ENCODE peak calls at places on chromosomes 12 and 14, in seven cellular contexts. J is HCT116, F is HepG2, T is GM12878, Y is SK-N-SH, X is K562, U is H1. N is an unnamed sample.

GRCh38 chr12:74328623-74329022 is 209.0 kb upstream of the ATXN7L3B start:
- DNase-seq in J (no peak), F (no peak), T (no peak), Y (no peak), X (no peak), U (no peak), N (peak)

GRCh38 chr12:108667349-108667748 is 33.7 kb upstream of the SELPLG start:
- DNase-seq in J (no peak), F (peak), T (no peak), Y (no peak), X (no peak), U (no peak), N (no peak)

GRCh38 chr12:80472912-80473500 is 29.0 kb downstream of the PTPRQ start:
- DNase-seq in J (peak), F (peak), T (peak), Y (peak), X (no peak), U (no peak), N (peak)

GRCh38 chr14:52342849-52343606 is 28.9 kb downstream of the PTGER2 start:
- DNase-seq in J (no peak), F (no peak), T (no peak), Y (no peak), X (no peak), U (no peak), N (no peak)

GRCh38 chr14:61753631-61754030 is 8.6 kb upstream of the SNAPC1 start:
- DNase-seq in J (no peak), F (peak), T (no peak), Y (no peak), X (peak), U (no peak), N (peak)

GRCh38 chr14:51188566-51189185 is 51.4 kb upstream of the TMX1 start:
- DNase-seq in J (no peak), F (no peak), T (no peak), Y (no peak), X (no peak), U (no peak), N (peak)

GRCh38 chr12:101877816-101878811 is 734 bp downstream of the DRAM1 start:
- DNase-seq in J (no peak), F (peak), T (no peak), Y (peak), X (peak), U (no peak), N (peak)

GRCh38 chr12:49094104-49094948 is at the start of gene DHH:
- DNase-seq in J (no peak), F (no peak), T (no peak), Y (peak), X (peak), U (no peak), N (peak)

GRCh38 chr12:114409796-114410520 is 4.0 kb upstream of the TBX5 start:
- DNase-seq in J (no peak), F (no peak), T (no peak), Y (no peak), X (no peak), U (no peak), N (no peak)

GRCh38 chr12:114935658-114936057 is 251.7 kb upstream of the TBX3 start:
- DNase-seq in J (no peak), F (no peak), T (no peak), Y (no peak), X (no peak), U (no peak), N (no peak)

GRCh38 chr12:26338574-26339572 is 143.5 kb downstream of the SSPN start:
- DNase-seq in J (peak), F (no peak), T (no peak), Y (no peak), X (no peak), U (no peak), N (no peak)

GRCh38 chr14:76104802-76105355 is 46.8 kb upstream of the GPATCH2L start:
- DNase-seq in J (no peak), F (no peak), T (no peak), Y (no peak), X (no peak), U (no peak), N (no peak)

GRCh38 chr12:93375906-93376305 is 1.8 kb upstream of the NUDT4 start:
- DNase-seq in J (no peak), F (no peak), T (no peak), Y (no peak), X (no peak), U (no peak), N (no peak)

GRCh38 chr14:32211068-32211404 is 8.0 kb upstream of the RNU6-8 start:
- DNase-seq in J (peak), F (no peak), T (no peak), Y (no peak), X (no peak), U (no peak), N (no peak)

GRCh38 chr12:12645485-12645884 is 33.8 kb downstream of the CREBL2 start:
- DNase-seq in J (peak), F (peak), T (no peak), Y (peak), X (peak), U (no peak), N (no peak)

GRCh38 chr12:119061208-119061796 is 80.0 kb downstream of the SRRM4 start:
- DNase-seq in J (no peak), F (peak), T (no peak), Y (no peak), X (peak), U (peak), N (peak)

GRCh38 chr12:126389215-126389841 is 1324.1 kb downstream of the AACS start:
- DNase-seq in J (no peak), F (no peak), T (no peak), Y (no peak), X (no peak), U (no peak), N (no peak)

GRCh38 chr12:126389961-126390360 is 1324.7 kb downstream of the AACS start:
- DNase-seq in J (no peak), F (no peak), T (no peak), Y (no peak), X (no peak), U (no peak), N (no peak)

GRCh38 chr12:126384029-126384564 is 1318.9 kb downstream of the AACS start:
- DNase-seq in J (no peak), F (no peak), T (no peak), Y (no peak), X (no peak), U (no peak), N (no peak)

GRCh38 chr12:126383506-126383905 is 1318.3 kb downstream of the AACS start:
- DNase-seq in J (no peak), F (no peak), T (no peak), Y (no peak), X (no peak), U (no peak), N (no peak)

DNA sequence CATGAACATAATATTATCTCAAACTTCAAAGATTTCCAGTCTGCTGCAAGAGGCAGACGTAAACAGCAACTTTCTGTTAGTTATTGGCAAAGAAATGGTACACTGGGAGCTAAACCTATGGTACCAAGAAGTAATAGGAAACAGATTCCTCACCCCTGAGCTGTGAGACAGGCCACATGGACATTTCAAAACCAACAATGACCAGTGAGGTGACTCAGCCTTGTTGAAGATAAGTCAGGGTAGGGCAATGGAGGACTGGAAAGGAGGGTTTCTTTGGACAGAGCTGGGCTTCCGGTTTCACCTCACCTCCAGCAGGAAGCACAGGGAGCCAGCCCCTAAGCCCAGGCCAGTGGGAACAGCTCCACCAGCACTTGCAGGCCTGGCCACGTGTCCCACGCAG is 1320.5 kb downstream of the AACS start:
- DNase-seq in J (no peak), F (no peak), T (no peak), Y (no peak), X (no peak), U (no peak), N (no peak)
- TF ChIP-seq JUND in J (no peak), F (no peak), T (no peak), Y (peak), X (no peak), U (no peak), N (no peak)

GRCh38 chr14:100223332-100224171 is 15.4 kb upstream of the YY1 start:
- DNase-seq in J (no peak), F (peak), T (no peak), Y (no peak), X (peak), U (no peak), N (no peak)

GRCh38 chr14:100225169-100225568 is 13.8 kb upstream of the YY1 start:
- DNase-seq in J (no peak), F (no peak), T (no peak), Y (no peak), X (no peak), U (no peak), N (no peak)

GRCh38 chr14:100224229-100224628 is 14.7 kb upstream of the YY1 start:
- DNase-seq in J (no peak), F (no peak), T (no peak), Y (no peak), X (no peak), U (no peak), N (no peak)

GRCh38 chr14:100221419-100222218 is 17.3 kb upstream of the YY1 start:
- DNase-seq in J (no peak), F (peak), T (no peak), Y (no peak), X (peak), U (no peak), N (peak)

DNA sequence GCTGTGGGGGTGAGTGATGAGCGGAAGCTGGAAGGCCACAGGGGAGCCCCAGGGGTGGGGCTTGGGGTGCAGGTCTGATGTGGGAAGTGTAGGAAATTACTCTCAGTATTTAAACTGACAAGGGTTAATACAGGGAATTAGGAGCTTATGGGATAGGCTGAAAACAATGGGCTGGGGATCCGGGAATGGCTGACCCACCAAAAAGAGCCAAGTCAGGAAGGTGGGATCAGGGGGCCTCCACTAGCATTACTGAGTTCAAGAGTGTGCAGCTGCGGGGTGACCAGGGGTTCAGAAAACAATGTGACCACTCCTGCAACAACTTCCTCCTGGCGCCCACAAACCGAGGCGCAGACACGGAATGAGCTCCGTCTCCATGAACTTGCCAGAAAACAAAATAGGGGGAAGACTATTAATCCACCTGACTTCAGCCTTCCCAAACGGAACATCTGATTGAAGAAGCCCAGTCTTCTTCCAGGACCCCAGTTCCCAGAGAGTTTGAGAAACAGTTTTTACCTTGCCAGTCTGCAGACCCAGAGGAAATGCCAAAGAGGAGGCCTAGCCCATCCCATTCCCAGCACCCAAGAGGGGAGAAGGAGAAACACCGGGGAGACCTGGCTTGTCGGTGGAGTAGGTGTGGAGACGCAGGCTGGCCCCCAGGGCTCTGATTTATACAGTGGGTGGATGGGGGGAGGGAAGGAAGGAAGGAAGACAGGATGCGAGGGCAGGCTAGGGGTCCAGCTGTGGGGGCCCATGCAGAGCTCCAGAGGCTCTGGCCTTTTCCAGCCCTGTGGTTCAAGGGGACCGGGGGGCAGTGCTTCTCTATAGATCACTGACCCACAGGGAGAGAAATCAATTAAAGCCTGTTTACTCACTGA is 16.5 kb upstream of the YY1 start:
- DNase-seq in J (no peak), F (no peak), T (no peak), Y (no peak), X (no peak), U (no peak), N (no peak)
- TF ChIP-seq JUND in J (no peak), F (no peak), T (no peak), Y (no peak), X (no peak), U (no peak), N (no peak)

DNA sequence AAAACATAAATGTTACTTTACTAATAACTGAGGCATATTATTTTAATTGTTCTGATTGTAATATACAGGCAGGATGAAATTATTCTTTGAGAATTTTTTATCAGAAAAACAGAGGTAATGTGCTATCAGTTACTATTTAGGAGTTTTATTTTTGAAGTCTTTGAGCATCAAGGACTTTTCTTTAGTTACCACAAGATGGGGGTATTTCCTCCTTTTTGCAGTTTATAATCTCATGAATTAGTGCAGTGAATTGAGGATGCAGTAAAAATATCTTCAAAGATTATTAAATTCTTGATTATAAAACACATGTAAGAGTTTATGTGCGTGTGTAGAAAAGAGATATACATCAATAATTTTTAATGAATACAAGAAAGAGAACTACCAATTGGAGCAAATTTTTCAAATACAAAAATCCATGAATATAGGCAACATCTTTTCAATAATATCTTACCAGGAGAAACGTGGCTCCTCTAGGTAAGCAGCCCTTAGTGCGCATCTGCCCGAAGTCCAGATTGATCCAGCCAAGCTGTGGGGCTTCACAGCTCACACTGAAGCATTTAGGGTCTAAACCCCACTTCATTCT is 71.6 kb downstream of the ERGIC2 start:
- DNase-seq in J (peak), F (no peak), T (no peak), Y (no peak), X (peak), U (no peak), N (no peak)
- TF ChIP-seq JUND in J (no peak), F (no peak), T (no peak), Y (no peak), X (no peak), U (no peak), N (no peak)

DNA sequence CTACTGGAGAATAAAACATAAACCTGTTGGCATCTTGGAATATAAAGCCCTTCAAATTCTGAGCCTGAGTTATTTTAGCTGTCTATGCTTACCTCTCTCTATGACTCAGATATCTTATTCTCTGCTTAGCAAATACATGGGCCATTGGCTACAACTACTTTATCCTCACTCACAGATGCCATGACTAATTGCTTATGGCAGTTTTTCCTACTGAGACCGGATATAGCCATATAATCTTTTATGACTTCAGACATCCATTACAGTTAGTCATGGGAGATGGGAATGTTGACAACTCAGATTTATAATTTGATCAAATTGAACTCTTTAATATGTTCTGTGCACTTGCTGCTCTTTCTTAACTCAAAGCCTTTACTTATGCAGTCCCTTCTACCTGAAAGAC is 502.4 kb upstream of the ATP2B1 start:
- DNase-seq in J (no peak), F (no peak), T (no peak), Y (no peak), X (no peak), U (no peak), N (no peak)
- TF ChIP-seq JUND in J (no peak), F (no peak), T (no peak), Y (no peak), X (no peak), U (no peak), N (no peak)